ENCODE peak calls at places on chromosomes 6 and 20, in six cellular contexts. T, V, U, B, O and G are unnamed samples.

GRCh38 chr6:13677878-13678254 is 33.8 kb downstream of the RANBP9 start:
- DNase-seq in O (no peak), V (no peak), T (no peak), U (no peak), B (no peak), G (no peak)

GRCh38 chr6:75735491-75736186 is 13.4 kb upstream of the MYO6 start:
- DNase-seq in U (peak; percentile 41), V (no peak), T (peak; percentile 30), B (no peak), O (no peak), G (peak; percentile 28)

GRCh38 chr20:33554914-33555420 is 65.1 kb downstream of the CBFA2T2 start:
- DNase-seq in T (peak; percentile 77), B (peak; percentile 99), V (peak; percentile 23), U (peak; percentile 98), O (peak; percentile 79), G (peak; percentile 99)

GRCh38 chr6:117272032-117272866 is 6.9 kb downstream of the VGLL2 start:
- DNase-seq in O (no peak), V (no peak), U (no peak), B (no peak), T (peak; percentile 4), G (no peak)

GRCh38 chr6:19836799-19837510 is at the start of gene ID4:
- DNase-seq in O (no peak), B (peak; percentile 90), T (peak; percentile 97), U (peak; percentile 88), V (no peak), G (peak; percentile 96)

GRCh38 chr6:100810015-100810414 is 71.1 kb downstream of the ASCC3 start:
- DNase-seq in T (no peak), B (no peak), U (no peak), O (no peak), V (no peak), G (no peak)

GRCh38 chr20:57062696-57063270 is 203.7 kb downstream of the BMP7 start:
- DNase-seq in U (no peak), O (no peak), T (no peak), V (no peak), B (no peak), G (no peak)

GRCh38 chr20:38180781-38181180 is 15.7 kb upstream of the TGM2 start:
- DNase-seq in T (no peak), O (no peak), U (no peak), B (no peak), V (no peak), G (peak; percentile 42)

GRCh38 chr6:107977283-107977682 is 19.3 kb upstream of the SEC63 start:
- DNase-seq in U (peak; percentile 34), O (no peak), B (peak; percentile 48), V (no peak), T (peak; percentile 46), G (peak; percentile 39)

GRCh38 chr6:160300076-160300695 is 41.6 kb upstream of the SLC22A2 start:
- DNase-seq in V (no peak), B (no peak), U (no peak), T (no peak), O (no peak), G (no peak)

GRCh38 chr6:63372951-63373533 is 53.3 kb upstream of the LGSN start:
- DNase-seq in U (no peak), O (no peak), V (no peak), B (no peak), T (no peak), G (peak; percentile 13)

GRCh38 chr6:125301435-125302391 is at the start of gene HDDC2:
- DNase-seq in O (peak; percentile 57), U (peak; percentile 76), B (peak; percentile 62), V (peak; percentile 23), T (peak; percentile 74), G (peak; percentile 73)

GRCh38 chr20:25049261-25050060 is 8.5 kb downstream of the ACSS1 start:
- DNase-seq in B (no peak), U (no peak), V (no peak), T (no peak), O (no peak), G (no peak)